ENCODE peak calls at places on chromosomes 11 and 22, in eight cellular contexts. J is CD4-positive, alpha-beta T cell; I is HCT116; V is iPS DF 6.9; U is pancreas; N is endodermal cell; E is MM.1S; Q is fibroblast of lung. R is an unnamed sample.
A peak's percentile ranks its signal among the peaks of the same experiment; 100 is the strongest.

GRCh38 chr22:49104434-49104833 is 723.2 kb downstream of the BRD1 start:
- DNase-seq in E (no peak), I (no peak), J (no peak), V (no peak), N (no peak), Q (no peak), U (no peak), R (no peak)

GRCh38 chr11:353315-353857 is 15.9 kb upstream of the B4GALNT4 start:
- DNase-seq in Q (peak; percentile 70), N (peak; percentile 70), J (no peak), E (no peak), I (no peak), U (peak; percentile 92), V (no peak), R (peak; percentile 84)

GRCh38 chr11:132943737-132944556 is 588.4 kb downstream of the OPCML start:
- DNase-seq in Q (peak; percentile 11), V (no peak), J (no peak), E (no peak), U (no peak), N (peak; percentile 74), I (no peak), R (no peak)

GRCh38 chr11:706957-707816 is 1.2 kb downstream of the EPS8L2 start:
- DNase-seq in Q (peak; percentile 29), N (peak; percentile 85), V (no peak), E (no peak), J (no peak), U (peak; percentile 81), I (no peak), R (no peak)

GRCh38 chr22:48478124-48478523 is 1349.5 kb downstream of the BRD1 start:
- DNase-seq in Q (no peak), N (no peak), U (no peak), J (no peak), V (no peak), I (no peak), E (no peak), R (no peak)

GRCh38 chr22:40027191-40028097 is 32.7 kb downstream of the FAM83F start:
- DNase-seq in I (no peak), J (no peak), E (no peak), Q (no peak), U (no peak), N (no peak), V (no peak), R (no peak)

GRCh38 chr11:78423241-78423640 is 5.6 kb upstream of the GAB2 start:
- DNase-seq in J (no peak), Q (no peak), E (no peak), V (no peak), N (no peak), U (no peak), I (no peak), R (no peak)

GRCh38 chr11:8368194-8368593 is 104.5 kb upstream of the LMO1 start:
- DNase-seq in V (no peak), U (no peak), N (no peak), J (no peak), I (no peak), E (no peak), Q (no peak), R (no peak)

GRCh38 chr11:32087602-32088001 is 3.3 kb upstream of the RCN1 start:
- DNase-seq in V (no peak), U (no peak), Q (peak; percentile 63), E (peak; percentile 7), I (no peak), J (no peak), N (no peak), R (no peak)

GRCh38 chr11:130218501-130218900 is 58.9 kb downstream of the ST14 start:
- DNase-seq in U (no peak), V (no peak), E (no peak), Q (no peak), N (peak; percentile 37), I (no peak), J (no peak), R (no peak)

GRCh38 chr11:3867209-3868071 is 12.0 kb downstream of the STIM1 start:
- DNase-seq in Q (peak; percentile 12), U (peak; percentile 53), J (no peak), V (no peak), I (no peak), E (peak; percentile 75), N (no peak), R (peak; percentile 80)

DNA sequence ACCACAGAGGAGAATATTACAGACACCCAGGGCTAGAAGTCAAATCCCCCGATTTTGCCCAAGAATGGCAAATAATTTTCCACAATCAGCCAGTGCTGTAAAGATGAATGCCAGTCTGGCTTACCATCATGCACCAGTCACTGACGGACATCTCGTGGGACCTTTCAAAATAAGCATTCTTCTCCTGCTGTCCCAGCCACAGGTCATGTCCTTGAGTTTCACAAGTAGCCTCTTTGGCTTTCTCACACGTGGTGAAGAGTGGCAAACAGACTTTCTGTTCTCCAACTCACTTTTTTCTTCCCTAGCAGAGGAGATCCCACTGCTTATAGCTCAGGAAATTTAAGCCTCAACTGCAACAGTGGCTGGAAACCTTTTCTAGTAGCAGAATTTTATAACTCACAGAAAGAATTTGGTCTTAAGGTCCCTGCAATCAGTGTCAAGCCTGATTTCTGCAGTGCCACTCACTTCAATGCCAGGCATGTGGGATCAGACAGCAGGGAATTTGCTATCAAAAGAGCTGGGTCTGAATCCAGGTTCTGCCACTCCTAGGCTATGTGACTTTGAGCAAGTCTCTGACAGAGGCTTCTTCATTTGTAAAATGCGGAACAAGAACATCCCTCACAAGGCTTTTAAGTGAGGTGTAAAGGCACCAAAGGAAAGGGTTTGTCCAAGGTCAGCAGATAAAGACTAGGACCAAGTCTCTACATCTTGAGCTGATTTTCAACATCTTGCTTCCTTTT is 3.6 kb downstream of the PIK3IP1 start:
- DNase-seq in J (no peak), E (no peak), U (no peak), V (no peak), N (no peak), I (no peak), Q (no peak), R (no peak)
- H3K27ac ChIP-seq in J (peak overlapping the region; percentile 100), E (no peak overlapping the region), U (peak overlapping the region; percentile 93), V (no peak overlapping the region), N (no peak overlapping the region), I (no peak overlapping the region), Q (no peak overlapping the region), R (no peak overlapping the region)

GRCh38 chr22:36465232-36466021 is 16.0 kb downstream of the TXN2 start:
- DNase-seq in I (peak; percentile 86), V (no peak), N (no peak), Q (peak; percentile 95), U (peak; percentile 100), J (no peak), E (no peak), R (peak; percentile 86)

GRCh38 chr22:36462475-36462790 is 19.0 kb downstream of the TXN2 start:
- DNase-seq in U (no peak), J (no peak), Q (no peak), V (no peak), I (no peak), E (no peak), N (no peak), R (no peak)

GRCh38 chr22:36466258-36466657 is 15.2 kb downstream of the TXN2 start:
- DNase-seq in Q (no peak), J (no peak), E (no peak), V (no peak), I (no peak), U (no peak), N (no peak), R (no peak)

GRCh38 chr22:36463783-36464184 is 17.7 kb downstream of the TXN2 start:
- DNase-seq in I (no peak), Q (no peak), U (no peak), E (no peak), N (peak; percentile 56), V (no peak), J (no peak), R (peak; percentile 79)

DNA sequence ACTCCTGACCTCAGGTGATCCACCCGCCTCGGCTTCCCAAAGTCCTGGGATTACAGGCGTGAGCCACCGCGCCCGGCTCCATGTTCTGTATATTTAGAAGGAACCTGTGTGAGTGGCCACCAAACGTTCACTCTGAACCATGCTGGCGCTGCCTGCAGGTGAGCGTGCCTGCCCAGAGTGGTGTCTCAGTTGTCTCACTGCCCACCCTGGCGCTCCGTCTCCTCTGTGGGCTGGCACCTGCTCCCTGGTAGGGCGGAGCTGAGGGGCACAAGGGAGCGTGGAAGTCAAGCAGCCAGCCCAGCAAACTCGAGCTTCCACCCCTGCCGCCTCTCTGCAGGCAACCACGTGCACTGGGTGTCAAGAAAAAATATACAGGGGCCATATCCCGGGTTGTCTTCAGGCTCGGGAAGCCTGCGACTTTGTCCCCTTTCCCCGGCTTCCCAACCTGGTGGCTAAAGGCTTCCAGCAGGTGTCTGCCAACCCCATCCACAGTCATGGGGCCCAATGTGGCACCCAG is 16.7 kb downstream of the TXN2 start:
- DNase-seq in Q (no peak), I (no peak), U (peak; percentile 74), V (no peak), E (no peak), J (no peak), N (no peak), R (no peak)
- H3K27ac ChIP-seq in Q (peak overlapping the region; percentile 99), I (peak overlapping the region; percentile 77), U (peak overlapping the region; percentile 92), V (no peak overlapping the region), E (no peak overlapping the region), J (no peak overlapping the region), N (no peak overlapping the region), R (peak overlapping the region; percentile 87)

GRCh38 chr11:12382451-12382850 is 5.1 kb downstream of the PARVA start:
- DNase-seq in I (no peak), N (no peak), V (no peak), Q (peak; percentile 35), J (no peak), U (no peak), E (no peak), R (no peak)

GRCh38 chr11:12386309-12386708 is 8.9 kb downstream of the PARVA start:
- DNase-seq in I (no peak), E (no peak), U (no peak), Q (no peak), V (no peak), J (no peak), N (no peak), R (no peak)

GRCh38 chr11:12377824-12378593 is 638 bp downstream of the PARVA start:
- DNase-seq in V (no peak), J (no peak), I (peak; percentile 75), E (no peak), U (peak; percentile 87), N (peak; percentile 93), Q (peak; percentile 84), R (peak; percentile 51)

GRCh38 chr11:12380565-12381325 is 3.4 kb downstream of the PARVA start:
- DNase-seq in U (no peak), E (no peak), N (no peak), V (no peak), I (no peak), Q (no peak), J (no peak), R (no peak)

GRCh38 chr11:12381875-12382274 is 4.5 kb downstream of the PARVA start:
- DNase-seq in V (no peak), J (no peak), U (no peak), N (no peak), E (no peak), Q (no peak), I (no peak), R (no peak)
- H3K27ac ChIP-seq in V (no peak overlapping the region), J (no peak overlapping the region), U (no peak overlapping the region), N (no peak overlapping the region), E (no peak overlapping the region), Q (no peak overlapping the region), I (no peak overlapping the region), R (peak overlapping the region; percentile 0)

DNA sequence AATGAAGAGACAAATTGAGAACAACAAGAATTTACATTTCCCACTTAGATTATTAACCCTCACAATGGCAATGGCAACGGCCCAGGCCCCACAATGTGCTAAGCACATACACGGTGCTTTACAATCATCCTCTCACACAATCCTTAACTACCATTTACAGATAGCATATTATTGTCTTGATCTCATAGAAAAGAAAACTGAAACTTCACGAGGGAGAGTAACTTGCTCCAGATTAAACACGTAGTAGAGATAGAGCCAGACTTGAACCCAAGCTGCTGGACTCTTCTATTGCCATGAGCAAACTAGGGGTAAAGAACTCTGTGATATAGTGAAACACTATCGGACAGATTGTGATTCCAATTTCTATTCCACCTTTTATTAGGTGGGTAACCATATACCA is 665.1 kb downstream of the DLG2 start:
- DNase-seq in N (no peak), E (peak; percentile 45), I (no peak), J (no peak), Q (no peak), U (no peak), V (no peak), R (no peak)
- H3K27ac ChIP-seq in N (no peak overlapping the region), E (no peak overlapping the region), I (no peak overlapping the region), J (no peak overlapping the region), Q (no peak overlapping the region), U (no peak overlapping the region), V (no peak overlapping the region), R (no peak overlapping the region)